ENCODE peak calls at places on chromosomes 11 and 22, in six cellular contexts. One of them, this sample, is unnamed.

GRCh38 chr11:68832476-68833176 is 9.1 kb downstream of the CPT1A start:
- DNase-seq in H1: no peak
- DNase-seq in GM12891: no peak
- DNase-seq in HepG2: no peak
- DNase-seq in GM12878: no peak
- DNase-seq in K562: no peak
- DNase-seq in this sample: no peak

GRCh38 chr22:26903030-26903856 is 245.9 kb downstream of the MIAT start:
- DNase-seq in HepG2: no peak
- DNase-seq in H1: no peak
- DNase-seq in GM12878: no peak
- DNase-seq in GM12891: no peak
- DNase-seq in K562: no peak
- DNase-seq in this sample: no peak

GRCh38 chr11:83063073-83063754 is 8.5 kb downstream of the RAB30 start:
- DNase-seq in HepG2: no peak
- DNase-seq in GM12891: no peak
- DNase-seq in H1: no peak
- DNase-seq in GM12878: peak
- DNase-seq in K562: no peak
- DNase-seq in this sample: no peak

GRCh38 chr11:134120143-134120850 is 51.4 kb downstream of the JAM3 start:
- DNase-seq in GM12878: no peak
- DNase-seq in GM12891: no peak
- DNase-seq in K562: no peak
- DNase-seq in H1: no peak
- DNase-seq in HepG2: no peak
- DNase-seq in this sample: no peak

GRCh38 chr11:47593934-47594855 is at the start of gene C1QTNF4:
- DNase-seq in GM12891: no peak
- DNase-seq in H1: no peak
- DNase-seq in K562: no peak
- DNase-seq in GM12878: no peak
- DNase-seq in HepG2: no peak
- DNase-seq in this sample: no peak

GRCh38 chr11:124893781-124894401 is 3.8 kb downstream of the ROBO4 start:
- DNase-seq in GM12878: no peak
- DNase-seq in GM12891: no peak
- DNase-seq in H1: no peak
- DNase-seq in K562: no peak
- DNase-seq in HepG2: no peak
- DNase-seq in this sample: no peak

GRCh38 chr11:20443596-20443995 is 56.1 kb downstream of the PRMT3 start:
- DNase-seq in HepG2: peak
- DNase-seq in H1: no peak
- DNase-seq in K562: no peak
- DNase-seq in GM12891: no peak
- DNase-seq in GM12878: no peak
- DNase-seq in this sample: no peak

GRCh38 chr11:116874251-116874650 is 36.8 kb upstream of the APOA1 start:
- DNase-seq in K562: no peak
- DNase-seq in HepG2: no peak
- DNase-seq in GM12878: no peak
- DNase-seq in H1: no peak
- DNase-seq in GM12891: no peak
- DNase-seq in this sample: no peak

GRCh38 chr11:45305874-45306623 is 19.9 kb upstream of the SYT13 start:
- DNase-seq in K562: no peak
- DNase-seq in H1: no peak
- DNase-seq in HepG2: no peak
- DNase-seq in GM12891: no peak
- DNase-seq in GM12878: no peak
- DNase-seq in this sample: no peak

GRCh38 chr22:32994921-32995320 is 63.3 kb downstream of the SYN3 start:
- DNase-seq in K562: no peak
- DNase-seq in GM12878: no peak
- DNase-seq in GM12891: no peak
- DNase-seq in HepG2: peak
- DNase-seq in H1: no peak
- DNase-seq in this sample: no peak

GRCh38 chr22:43827926-43828710 is 16.0 kb upstream of the EFCAB6 start:
- DNase-seq in H1: no peak
- DNase-seq in HepG2: no peak
- DNase-seq in GM12891: peak
- DNase-seq in K562: no peak
- DNase-seq in GM12878: no peak
- DNase-seq in this sample: no peak

GRCh38 chr11:134500621-134501020 is 88.6 kb upstream of the B3GAT1 start:
- DNase-seq in GM12891: no peak
- DNase-seq in H1: no peak
- DNase-seq in HepG2: no peak
- DNase-seq in K562: no peak
- DNase-seq in GM12878: no peak
- DNase-seq in this sample: no peak

GRCh38 chr11:131944709-131945108 is 574.3 kb downstream of the NTM start:
- DNase-seq in GM12878: no peak
- DNase-seq in H1: no peak
- DNase-seq in GM12891: no peak
- DNase-seq in K562: no peak
- DNase-seq in HepG2: no peak
- DNase-seq in this sample: no peak

GRCh38 chr22:50244420-50245213 is at the start of gene TUBGCP6:
- DNase-seq in K562: peak
- DNase-seq in GM12878: peak
- DNase-seq in H1: peak
- DNase-seq in HepG2: peak
- DNase-seq in GM12891: peak
- DNase-seq in this sample: peak

GRCh38 chr22:24359452-24360120 is 67.8 kb upstream of the ADORA2A start:
- DNase-seq in GM12878: no peak
- DNase-seq in H1: no peak
- DNase-seq in K562: no peak
- DNase-seq in HepG2: peak
- DNase-seq in GM12891: no peak
- DNase-seq in this sample: no peak

GRCh38 chr11:70448983-70449567 is 50.7 kb downstream of the CTTN start:
- DNase-seq in GM12878: no peak
- DNase-seq in K562: peak
- DNase-seq in GM12891: no peak
- DNase-seq in HepG2: no peak
- DNase-seq in H1: no peak
- DNase-seq in this sample: no peak

GRCh38 chr11:106012744-106013143 is 9.3 kb downstream of the MSANTD4 start:
- DNase-seq in H1: no peak
- DNase-seq in HepG2: no peak
- DNase-seq in GM12891: no peak
- DNase-seq in K562: no peak
- DNase-seq in GM12878: no peak
- DNase-seq in this sample: no peak

GRCh38 chr11:6116638-6117037 is 9.2 kb downstream of the OR56B4 start:
- DNase-seq in GM12878: no peak
- DNase-seq in K562: no peak
- DNase-seq in H1: no peak
- DNase-seq in GM12891: no peak
- DNase-seq in HepG2: no peak
- DNase-seq in this sample: no peak
- TF ChIP-seq POLR2AphosphoS5 in GM12878: no peak
- TF ChIP-seq POLR2AphosphoS5 in K562: no peak
- TF ChIP-seq POLR2AphosphoS5 in H1: no peak
- TF ChIP-seq POLR2AphosphoS5 in GM12891: no peak
- TF ChIP-seq POLR2AphosphoS5 in HepG2: no peak
- TF ChIP-seq POLR2AphosphoS5 in this sample: no peak

GRCh38 chr22:36117053-36117554 is 43.5 kb downstream of the APOL3 start:
- DNase-seq in HepG2: no peak
- DNase-seq in K562: no peak
- DNase-seq in GM12878: no peak
- DNase-seq in GM12891: no peak
- DNase-seq in H1: no peak
- DNase-seq in this sample: no peak
- TF ChIP-seq TAF1 in HepG2: no peak
- TF ChIP-seq TAF1 in K562: no peak
- TF ChIP-seq TAF1 in GM12878: no peak
- TF ChIP-seq TAF1 in GM12891: no peak
- TF ChIP-seq TAF1 in H1: no peak
- TF ChIP-seq TAF1 in this sample: no peak

GRCh38 chr11:117984471-117984870 is 1.7 kb upstream of the IL10RA start:
- DNase-seq in HepG2: no peak
- DNase-seq in GM12891: no peak
- DNase-seq in K562: no peak
- DNase-seq in GM12878: no peak
- DNase-seq in H1: no peak
- DNase-seq in this sample: no peak

GRCh38 chr11:117989351-117990102 is 3.3 kb downstream of the IL10RA start:
- DNase-seq in H1: no peak
- DNase-seq in GM12891: no peak
- DNase-seq in GM12878: no peak
- DNase-seq in HepG2: no peak
- DNase-seq in K562: no peak
- DNase-seq in this sample: no peak

GRCh38 chr11:117983163-117983475 is 3.1 kb upstream of the IL10RA start:
- DNase-seq in GM12891: no peak
- DNase-seq in K562: no peak
- DNase-seq in HepG2: no peak
- DNase-seq in H1: no peak
- DNase-seq in GM12878: no peak
- DNase-seq in this sample: no peak

GRCh38 chr11:117986981-117987495 is 844 bp downstream of the IL10RA start:
- DNase-seq in K562: no peak
- DNase-seq in HepG2: no peak
- DNase-seq in GM12891: peak
- DNase-seq in GM12878: peak
- DNase-seq in H1: no peak
- DNase-seq in this sample: peak

GRCh38 chr11:117985953-117986887 is at the start of gene IL10RA:
- DNase-seq in GM12878: no peak
- DNase-seq in GM12891: peak
- DNase-seq in K562: peak
- DNase-seq in H1: peak
- DNase-seq in HepG2: peak
- DNase-seq in this sample: peak
- TF ChIP-seq POLR2A in GM12878: peak
- TF ChIP-seq POLR2A in GM12891: peak
- TF ChIP-seq POLR2A in K562: peak
- TF ChIP-seq POLR2A in H1: no peak
- TF ChIP-seq POLR2A in HepG2: no peak
- TF ChIP-seq POLR2A in this sample: peak

GRCh38 chr22:46076651-46077339 is 73.5 kb upstream of the PPARA start:
- DNase-seq in HepG2: no peak
- DNase-seq in H1: no peak
- DNase-seq in K562: no peak
- DNase-seq in GM12878: no peak
- DNase-seq in GM12891: no peak
- DNase-seq in this sample: no peak
- TF ChIP-seq POLR2AphosphoS5 in HepG2: no peak
- TF ChIP-seq POLR2AphosphoS5 in H1: no peak
- TF ChIP-seq POLR2AphosphoS5 in K562: no peak
- TF ChIP-seq POLR2AphosphoS5 in GM12878: no peak
- TF ChIP-seq POLR2AphosphoS5 in GM12891: no peak
- TF ChIP-seq POLR2AphosphoS5 in this sample: no peak